ENCODE peak calls at places on chromosomes 11 and 22, in six cellular contexts. A is ovary, N is sigmoid colon, D is epithelial cell of esophagus, M is A549, I is tibial nerve. B is an unnamed sample.

GRCh38 chr11:72741849-72742521 is 10.2 kb downstream of the ARAP1 start:
- DNase-seq in A (no peak), N (no peak), D (peak), M (no peak), I (no peak), B (no peak)

GRCh38 chr22:45444168-45444567 is 30.7 kb downstream of the RIBC2 start:
- DNase-seq in A (no peak), N (no peak), D (no peak), M (no peak), I (no peak), B (no peak)

GRCh38 chr22:19958083-19959042 is 16.7 kb upstream of the TXNRD2 start:
- DNase-seq in A (no peak), N (peak), D (no peak), M (no peak), I (no peak), B (no peak)

GRCh38 chr11:70029831-70030811 is 48.0 kb upstream of the ANO1 start:
- DNase-seq in A (no peak), N (no peak), D (no peak), M (no peak), I (no peak), B (no peak)

GRCh38 chr22:32842486-32842885 is 41.0 kb downstream of the TIMP3 start:
- DNase-seq in A (no peak), N (no peak), D (no peak), M (no peak), I (no peak), B (no peak)

GRCh38 chr11:134501406-134502152 is 89.5 kb upstream of the B3GAT1 start:
- DNase-seq in A (no peak), N (peak), D (no peak), M (no peak), I (no peak), B (no peak)

GRCh38 chr11:69923196-69923595 is 104.0 kb upstream of the FGF3 start:
- DNase-seq in A (no peak), N (peak), D (no peak), M (no peak), I (no peak), B (no peak)

GRCh38 chr22:27345681-27346080 is 455.9 kb downstream of the MN1 start:
- DNase-seq in A (no peak), N (no peak), D (no peak), M (no peak), I (no peak), B (no peak)

GRCh38 chr11:100863080-100863581 is 176.0 kb downstream of the ARHGAP42 start:
- DNase-seq in A (no peak), N (no peak), D (peak), M (peak), I (no peak), B (peak)

GRCh38 chr11:118984825-118985224 is 13.1 kb upstream of the CENATAC start:
- DNase-seq in A (no peak), N (no peak), D (no peak), M (no peak), I (no peak), B (no peak)

GRCh38 chr11:97289823-97290222 is 900.0 kb downstream of the JRKL start:
- DNase-seq in A (no peak), N (no peak), D (no peak), M (no peak), I (no peak), B (no peak)

GRCh38 chr11:133977067-133977681 is 20.4 kb upstream of the IGSF9B start:
- DNase-seq in A (no peak), N (no peak), D (no peak), M (no peak), I (no peak), B (peak)

GRCh38 chr11:720017-720641 is 14.1 kb downstream of the EPS8L2 start:
- DNase-seq in A (no peak), N (no peak), D (no peak), M (no peak), I (no peak), B (no peak)

GRCh38 chr11:47615249-47615648 is 21.0 kb upstream of the C1QTNF4 start:
- DNase-seq in A (no peak), N (no peak), D (no peak), M (no peak), I (no peak), B (no peak)

GRCh38 chr22:29093980-29094379 is 21.1 kb downstream of the KREMEN1 start:
- DNase-seq in A (no peak), N (no peak), D (no peak), M (no peak), I (no peak), B (peak)

GRCh38 chr11:61811831-61812230 is 5.0 kb downstream of the FADS1 start:
- DNase-seq in A (no peak), N (no peak), D (no peak), M (no peak), I (no peak), B (no peak)

GRCh38 chr11:125369808-125370207 is 126.3 kb downstream of the FEZ1 start:
- DNase-seq in A (no peak), N (no peak), D (no peak), M (no peak), I (no peak), B (no peak)

GRCh38 chr11:125372088-125372487 is 124.0 kb downstream of the FEZ1 start:
- DNase-seq in A (no peak), N (no peak), D (no peak), M (no peak), I (no peak), B (no peak)

GRCh38 chr11:125370561-125371389 is 125.3 kb downstream of the FEZ1 start:
- DNase-seq in A (no peak), N (no peak), D (no peak), M (no peak), I (no peak), B (no peak)

GRCh38 chr11:125372911-125373310 is 123.2 kb downstream of the FEZ1 start:
- DNase-seq in A (no peak), N (no peak), D (no peak), M (no peak), I (no peak), B (no peak)

GRCh38 chr11:125371451-125371935 is 124.6 kb downstream of the FEZ1 start:
- DNase-seq in A (no peak), N (no peak), D (no peak), M (no peak), I (no peak), B (no peak)
- TF ChIP-seq CTCF in A (no peak), N (no peak), D (no peak), M (no peak), I (no peak), B (no peak)

DNA sequence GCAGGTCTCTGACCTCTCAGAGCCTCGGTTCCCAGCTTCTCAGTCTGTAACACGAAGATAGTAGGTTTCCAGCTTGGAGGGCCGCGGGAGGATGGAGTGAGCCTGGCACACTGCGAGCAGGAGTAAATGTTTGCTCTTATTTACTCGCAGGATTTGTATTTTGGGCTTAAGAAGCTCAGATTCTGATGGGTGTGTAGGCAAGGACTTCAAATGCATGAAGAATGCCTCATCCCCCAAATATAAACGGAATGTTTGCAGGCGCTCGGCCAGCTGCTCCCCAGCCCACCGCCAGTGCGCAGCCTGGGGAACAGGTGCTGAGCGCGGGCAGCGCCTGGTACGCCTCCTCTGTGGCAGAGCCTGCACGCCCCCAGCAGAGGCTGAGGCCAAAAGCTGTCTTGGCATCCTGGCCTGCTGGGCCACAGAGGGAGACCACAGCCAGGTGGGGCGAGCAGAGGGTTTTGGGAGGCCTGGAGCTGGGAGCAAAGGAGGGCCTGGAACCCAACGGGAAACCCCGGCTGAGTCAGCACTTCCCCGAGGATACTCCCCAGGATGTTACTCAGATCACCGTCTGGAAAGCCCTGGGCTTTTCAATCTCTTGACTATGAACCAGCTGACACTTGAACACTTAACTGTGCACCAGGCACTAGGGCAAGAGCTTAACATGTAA is 9.4 kb downstream of the EHD1 start:
- DNase-seq in A (peak), N (no peak), D (peak), M (peak), I (no peak), B (peak)
- H3K4me3 ChIP-seq in A (no peak), N (no peak), D (no peak), M (peak), I (no peak), B (no peak)

GRCh38 chr22:24486501-24486921 is 8.6 kb upstream of the UPB1 start:
- DNase-seq in A (no peak), N (no peak), D (peak), M (no peak), I (no peak), B (peak)
- TF ChIP-seq CTCF in A (no peak), N (no peak), D (no peak), M (no peak), I (no peak), B (no peak)

GRCh38 chr11:5279678-5280077 is 9.9 kb upstream of the HBE1 start:
- DNase-seq in A (no peak), N (no peak), D (no peak), M (no peak), I (no peak), B (no peak)
- H3K4me3 ChIP-seq in A (no peak), N (no peak), D (no peak), M (no peak), I (no peak), B (no peak)

GRCh38 chr11:11876458-11876857 is 34.7 kb downstream of the USP47 start:
- DNase-seq in A (no peak), N (no peak), D (peak), M (peak), I (no peak), B (no peak)
- TF ChIP-seq CTCF in A (no peak), N (no peak), D (peak), M (peak), I (no peak), B (peak)

GRCh38 chr11:8806974-8807373 is 104.0 kb upstream of the AKIP1 start:
- DNase-seq in A (peak), N (peak), D (no peak), M (no peak), I (no peak), B (no peak)
- H3K4me3 ChIP-seq in A (peak), N (peak), D (no peak), M (no peak), I (no peak), B (no peak)